ENCODE peak calls at places on chromosomes 12 and 14, in ten cellular contexts. L, N, P, Y, A, W, M, S, Q and D are unnamed samples.

GRCh38 chr12:132316497-132317232 is 12.7 kb downstream of the GALNT9 start:
- DNase-seq in L (peak), N (no peak), P (no peak), Y (no peak), A (no peak), W (no peak), M (no peak), S (no peak), Q (no peak), D (no peak)

GRCh38 chr12:29223936-29224921 is 75.2 kb downstream of the FAR2 start:
- DNase-seq in L (no peak), N (no peak), P (no peak), Y (no peak), A (no peak), W (no peak), M (no peak), S (no peak), Q (no peak), D (no peak)

GRCh38 chr12:90514325-90514724 is 440.7 kb downstream of the CCER1 start:
- DNase-seq in L (no peak), N (no peak), P (peak), Y (no peak), A (no peak), W (no peak), M (no peak), S (no peak), Q (no peak), D (no peak)

GRCh38 chr12:124273630-124274029 is 21.3 kb upstream of the RFLNA start:
- DNase-seq in L (no peak), N (peak), P (peak), Y (peak), A (no peak), W (no peak), M (no peak), S (peak), Q (no peak), D (no peak)

GRCh38 chr14:59301354-59301753 is 112.9 kb downstream of the DAAM1 start:
- DNase-seq in L (no peak), N (no peak), P (no peak), Y (no peak), A (no peak), W (no peak), M (no peak), S (no peak), Q (peak), D (no peak)

GRCh38 chr12:44000309-44000952 is 164.6 kb downstream of the TMEM117 start:
- DNase-seq in L (no peak), N (peak), P (peak), Y (peak), A (no peak), W (peak), M (no peak), S (peak), Q (no peak), D (no peak)

GRCh38 chr14:31207287-31207745 is 277 bp downstream of the HECTD1 start:
- DNase-seq in L (no peak), N (no peak), P (no peak), Y (no peak), A (no peak), W (no peak), M (peak), S (no peak), Q (no peak), D (peak)

GRCh38 chr14:71204231-71204630 is 297.0 kb downstream of the PCNX1 start:
- DNase-seq in L (no peak), N (no peak), P (no peak), Y (no peak), A (no peak), W (no peak), M (no peak), S (no peak), Q (no peak), D (no peak)

GRCh38 chr14:20391505-20391904 is 21.8 kb downstream of the TEP1 start:
- DNase-seq in L (no peak), N (no peak), P (no peak), Y (no peak), A (no peak), W (no peak), M (no peak), S (no peak), Q (peak), D (no peak)

GRCh38 chr12:65941388-65941787 is 117.1 kb downstream of the HMGA2 start:
- DNase-seq in L (no peak), N (no peak), P (peak), Y (peak), A (no peak), W (no peak), M (no peak), S (peak), Q (no peak), D (no peak)

GRCh38 chr14:89617471-89618291 is 200.6 kb upstream of the FOXN3 start:
- DNase-seq in L (peak), N (peak), P (peak), Y (no peak), A (no peak), W (peak), M (no peak), S (no peak), Q (peak), D (no peak)

GRCh38 chr14:92456215-92457017 is 57.2 kb upstream of the RIN3 start:
- DNase-seq in L (peak), N (peak), P (peak), Y (peak), A (no peak), W (no peak), M (no peak), S (peak), Q (no peak), D (no peak)

GRCh38 chr14:20657216-20658211 is 16.0 kb upstream of the OR6S1 start:
- DNase-seq in L (no peak), N (no peak), P (no peak), Y (peak), A (no peak), W (peak), M (no peak), S (no peak), Q (peak), D (no peak)

GRCh38 chr12:18141583-18141982 is 51.6 kb upstream of the RERGL start:
- DNase-seq in L (no peak), N (no peak), P (peak), Y (peak), A (no peak), W (no peak), M (no peak), S (peak), Q (no peak), D (no peak)

GRCh38 chr12:106179086-106179485 is 40.3 kb upstream of the NUAK1 start:
- DNase-seq in L (no peak), N (no peak), P (no peak), Y (no peak), A (no peak), W (no peak), M (peak), S (no peak), Q (no peak), D (peak)

GRCh38 chr12:89138048-89138852 is 214.1 kb downstream of the DUSP6 start:
- DNase-seq in L (no peak), N (no peak), P (no peak), Y (no peak), A (peak), W (no peak), M (no peak), S (no peak), Q (no peak), D (no peak)

GRCh38 chr12:87054225-87054624 is 798.0 kb upstream of the MGAT4C start:
- DNase-seq in L (no peak), N (no peak), P (peak), Y (no peak), A (no peak), W (no peak), M (no peak), S (no peak), Q (no peak), D (no peak)